ENCODE peak calls at places on chromosomes 16 and 17, in four cellular contexts. A is heart left ventricle, J is H1, H is Peyer's patch. R is an unnamed sample.

GRCh38 chr16:14301150-14302030 is 230.3 kb downstream of the MRTFB start:
- DNase-seq in A (peak), J (no peak), H (no peak), R (peak)

GRCh38 chr16:5678371-5678770 is 580.8 kb upstream of the EEF2KMT start:
- DNase-seq in A (no peak), J (peak), H (no peak), R (no peak)

GRCh38 chr17:80970044-80970761 is 21.4 kb upstream of the CHMP6 start:
- DNase-seq in A (no peak), J (no peak), H (no peak), R (peak)

GRCh38 chr16:72961115-72961832 is 86.7 kb downstream of the ZFHX3 start:
- DNase-seq in A (no peak), J (no peak), H (no peak), R (no peak)

GRCh38 chr17:37067555-37068111 is 118.9 kb downstream of the AATF start:
- DNase-seq in A (no peak), J (no peak), H (peak), R (peak)

GRCh38 chr16:15897386-15897785 is 9.0 kb upstream of the CEP20 start:
- DNase-seq in A (no peak), J (no peak), H (no peak), R (no peak)

GRCh38 chr17:29059281-29059680 is 16.3 kb downstream of the PIPOX start:
- DNase-seq in A (no peak), J (no peak), H (no peak), R (no peak)

GRCh38 chr16:14302399-14303181 is 231.5 kb downstream of the MRTFB start:
- DNase-seq in A (peak), J (no peak), H (no peak), R (peak)

GRCh38 chr16:86044241-86044671 is 145.3 kb downstream of the IRF8 start:
- DNase-seq in A (no peak), J (peak), H (peak), R (peak)

GRCh38 chr17:40038882-40039513 is 15.2 kb downstream of the MED24 start:
- DNase-seq in A (peak), J (peak), H (no peak), R (peak)

DNA sequence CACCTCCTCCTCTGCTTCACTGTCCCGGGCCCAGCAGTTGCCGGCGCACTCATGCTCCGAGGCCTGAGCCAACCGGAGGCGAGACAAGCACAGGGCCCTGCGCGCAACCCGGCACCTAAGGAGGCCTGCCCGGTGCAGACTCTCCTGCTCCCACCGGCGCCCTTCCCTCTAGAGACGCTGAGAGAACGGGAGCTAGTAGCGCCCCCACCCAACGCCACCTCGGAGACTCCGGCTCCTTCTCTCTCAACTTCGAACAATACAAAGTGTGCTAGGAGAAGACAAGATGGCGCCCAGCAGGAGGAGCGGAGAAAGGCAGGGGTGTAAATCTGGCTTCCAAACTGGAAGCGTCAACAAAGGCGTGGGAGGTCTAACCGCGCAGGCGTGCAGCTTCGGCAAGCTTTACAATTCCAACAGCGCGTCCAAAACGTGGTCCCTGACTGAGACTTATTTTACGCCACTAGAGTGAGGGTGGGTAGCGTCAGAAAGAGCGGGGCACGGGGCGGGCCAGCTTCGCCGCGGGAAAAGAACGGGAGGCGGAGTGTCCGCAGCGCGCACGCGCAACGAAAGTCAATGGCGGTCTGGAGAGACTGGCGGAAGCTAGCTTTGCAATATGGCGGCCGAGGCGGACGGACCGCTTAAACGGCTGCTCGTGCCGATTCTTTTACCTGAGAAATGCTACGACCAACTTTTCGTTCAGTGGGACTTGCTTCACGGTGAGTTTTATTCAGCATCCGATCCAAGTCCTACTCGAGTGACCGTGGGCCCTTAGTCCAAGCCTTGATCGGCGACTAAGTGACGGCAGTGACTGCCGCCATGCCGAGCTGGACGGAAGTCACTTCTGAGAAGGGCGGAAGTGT is at the start of gene MPDU1:
- DNase-seq in A (peak), J (peak), H (peak), R (peak)
- TF ChIP-seq POLR2A in A (peak), J (peak), H (peak), R (peak)

GRCh38 chr16:48405153-48405552 is 19.9 kb upstream of the SIAH1 start:
- DNase-seq in A (no peak), J (no peak), H (no peak), R (no peak)

GRCh38 chr16:48409839-48410610 is 24.8 kb upstream of the SIAH1 start:
- DNase-seq in A (no peak), J (no peak), H (peak), R (peak)

GRCh38 chr16:48408688-48409087 is 23.5 kb upstream of the SIAH1 start:
- DNase-seq in A (peak), J (no peak), H (no peak), R (peak)

GRCh38 chr16:48405907-48406306 is 20.7 kb upstream of the SIAH1 start:
- DNase-seq in A (no peak), J (no peak), H (no peak), R (peak)
- TF ChIP-seq POLR2A in A (no peak), J (no peak), H (peak), R (peak)

GRCh38 chr17:7315570-7316243 is 547 bp upstream of the GPS2 start:
- DNase-seq in A (no peak), J (no peak), H (no peak), R (no peak)
- TF ChIP-seq POLR2A in A (no peak), J (no peak), H (no peak), R (no peak)

GRCh38 chr17:77402159-77402731 is 261.5 kb downstream of the SEC14L1 start:
- DNase-seq in A (no peak), J (no peak), H (no peak), R (no peak)

GRCh38 chr17:77407321-77408277 is 266.8 kb downstream of the SEC14L1 start:
- DNase-seq in A (no peak), J (no peak), H (no peak), R (peak)

GRCh38 chr17:77405867-77406513 is 265.2 kb downstream of the SEC14L1 start:
- DNase-seq in A (no peak), J (no peak), H (no peak), R (no peak)

GRCh38 chr17:77403854-77404253 is 263.1 kb downstream of the SEC14L1 start:
- DNase-seq in A (no peak), J (no peak), H (no peak), R (no peak)

GRCh38 chr17:77404812-77405581 is 264.2 kb downstream of the SEC14L1 start:
- DNase-seq in A (peak), J (no peak), H (no peak), R (peak)
- TF ChIP-seq POLR2A in A (no peak), J (no peak), H (no peak), R (no peak)

DNA sequence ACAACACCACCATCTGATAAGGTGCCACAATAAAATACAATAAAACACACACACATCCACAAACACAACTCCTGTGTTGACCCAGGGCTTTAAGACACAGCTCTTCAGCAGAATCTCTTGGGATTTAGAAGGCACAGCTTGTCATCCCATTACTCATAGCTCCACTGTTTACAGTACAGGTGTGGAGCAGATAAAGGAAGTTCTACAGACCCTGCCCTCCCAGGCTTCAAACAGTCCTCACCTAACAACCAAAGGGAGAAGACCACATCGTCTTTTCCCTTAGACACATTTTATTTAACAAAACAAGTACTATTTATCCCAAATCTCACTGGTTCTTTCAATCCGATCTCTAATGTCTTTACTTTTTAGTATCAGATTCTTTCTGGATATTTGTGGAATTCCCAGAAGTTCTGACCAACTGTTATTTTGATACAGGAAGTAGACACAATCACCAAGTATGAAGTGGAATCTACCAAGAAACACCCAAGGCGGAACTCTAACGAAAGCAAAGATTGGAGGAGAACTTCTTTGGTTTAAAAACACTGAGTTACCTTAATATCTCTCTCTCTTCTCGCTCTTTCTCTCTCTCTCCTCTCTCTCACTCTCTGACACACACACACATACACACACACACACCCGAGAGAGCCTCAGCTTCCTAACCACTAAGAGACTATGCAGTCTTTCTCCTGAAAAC is 46.1 kb downstream of the CYTH1 start:
- DNase-seq in A (no peak), J (no peak), H (no peak), R (peak)
- TF ChIP-seq POLR2A in A (no peak), J (no peak), H (peak), R (peak)

GRCh38 chr16:28604186-28604565 is 5.7 kb downstream of the SULT1A1 start:
- DNase-seq in A (no peak), J (no peak), H (no peak), R (no peak)

GRCh38 chr16:28610595-28611270 is 889 bp upstream of the SULT1A1 start:
- DNase-seq in A (no peak), J (no peak), H (peak), R (peak)

GRCh38 chr16:28606291-28607115 is 3.3 kb downstream of the SULT1A1 start:
- DNase-seq in A (no peak), J (no peak), H (no peak), R (no peak)

GRCh38 chr16:28607116-28607623 is 2.7 kb downstream of the SULT1A1 start:
- DNase-seq in A (no peak), J (no peak), H (no peak), R (peak)

GRCh38 chr16:28609631-28610594 is at the start of gene SULT1A1:
- DNase-seq in A (peak), J (no peak), H (peak), R (peak)
- TF ChIP-seq POLR2A in A (no peak), J (no peak), H (peak), R (peak)

DNA sequence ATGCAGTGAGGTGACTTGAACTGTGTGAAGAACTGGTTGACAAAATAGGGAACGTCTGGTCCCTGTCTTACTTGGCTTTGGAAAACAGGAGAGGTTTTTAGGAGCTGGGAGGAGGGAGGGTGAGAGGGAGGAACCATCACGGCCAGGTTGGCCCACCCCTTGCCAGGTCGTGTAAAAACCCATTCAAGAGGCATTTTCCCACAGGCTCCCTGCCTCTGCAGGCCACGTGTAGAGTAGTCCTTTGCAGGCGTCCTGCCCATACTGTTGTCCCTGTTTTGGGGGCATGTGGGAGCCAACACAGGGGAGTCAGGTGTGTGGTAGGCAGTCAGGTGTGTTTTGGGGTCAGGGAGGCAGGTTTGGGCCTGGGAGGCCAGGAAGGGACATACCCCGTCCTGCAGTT is 169.4 kb downstream of the RAB11FIP4 start:
- DNase-seq in A (no peak), J (no peak), H (no peak), R (no peak)
- TF ChIP-seq POLR2A in A (no peak), J (no peak), H (no peak), R (no peak)

GRCh38 chr17:2691069-2691871 is 20.3 kb downstream of the CLUH start:
- DNase-seq in A (peak), J (no peak), H (peak), R (no peak)

GRCh38 chr17:2687074-2687418 is 24.5 kb downstream of the CLUH start:
- DNase-seq in A (no peak), J (no peak), H (no peak), R (no peak)

GRCh38 chr17:2689411-2690164 is 22.0 kb downstream of the CLUH start:
- DNase-seq in A (no peak), J (peak), H (peak), R (no peak)

GRCh38 chr17:2690165-2691068 is 21.1 kb downstream of the CLUH start:
- DNase-seq in A (no peak), J (no peak), H (no peak), R (no peak)

GRCh38 chr17:2688351-2689342 is 22.9 kb downstream of the CLUH start:
- DNase-seq in A (no peak), J (peak), H (peak), R (no peak)
- TF ChIP-seq POLR2A in A (no peak), J (no peak), H (no peak), R (no peak)

GRCh38 chr16:67930191-67930590 is 1.5 kb downstream of the CTRL start:
- DNase-seq in A (no peak), J (no peak), H (no peak), R (no peak)
- TF ChIP-seq POLR2A in A (no peak), J (no peak), H (no peak), R (no peak)

R was measured in transverse colon.